ENCODE peak calls at places on chromosomes 12 and 14, in four cellular contexts. C is mucosa of gallbladder, P is left ventricle myocardium inferior, R is erythroblast. O is an unnamed sample.

GRCh38 chr14:97468220-97468619 is 671.0 kb downstream of the VRK1 start:
- DNase-seq in C (no peak), P (no peak), R (no peak), O (no peak)

GRCh38 chr14:51849095-51849494 is 11.3 kb upstream of the GNG2 start:
- DNase-seq in C (no peak), P (no peak), R (no peak), O (no peak)

GRCh38 chr12:104064842-104065441 is 611 bp downstream of the HCFC2 start:
- DNase-seq in C (no peak), P (peak), R (peak), O (peak)

GRCh38 chr12:4603946-4604345 is 41.9 kb downstream of the DYRK4 start:
- DNase-seq in C (no peak), P (no peak), R (no peak), O (no peak)

GRCh38 chr14:57480044-57480443 is 13.6 kb downstream of the CCDC198 start:
- DNase-seq in C (no peak), P (no peak), R (no peak), O (no peak)

GRCh38 chr14:71324767-71325272 is 417.6 kb downstream of the PCNX1 start:
- DNase-seq in C (peak), P (no peak), R (peak), O (no peak)

GRCh38 chr12:59808317-59808910 is 212.6 kb downstream of the SLC16A7 start:
- DNase-seq in C (peak), P (no peak), R (peak), O (no peak)

GRCh38 chr12:31228811-31229792 is 96.8 kb downstream of the SINHCAF start:
- DNase-seq in C (peak), P (peak), R (no peak), O (peak)

GRCh38 chr12:75986001-75986739 is 45.4 kb downstream of the PHLDA1 start:
- DNase-seq in C (no peak), P (no peak), R (no peak), O (no peak)

GRCh38 chr14:49972199-49972671 is 79.4 kb downstream of the ARF6 start:
- DNase-seq in C (peak), P (no peak), R (no peak), O (no peak)

GRCh38 chr12:111635524-111635923 is 36.4 kb upstream of the ATXN2 start:
- DNase-seq in C (no peak), P (no peak), R (peak), O (no peak)

GRCh38 chr14:88551936-88552565 is 2.8 kb downstream of the PTPN21 start:
- DNase-seq in C (peak), P (no peak), R (peak), O (peak)

GRCh38 chr12:89827592-89827991 is 119.0 kb upstream of the ATP2B1 start:
- DNase-seq in C (no peak), P (no peak), R (peak), O (no peak)

GRCh38 chr14:70237710-70238109 is 49.0 kb upstream of the SLC8A3 start:
- DNase-seq in C (no peak), P (no peak), R (peak), O (no peak)

GRCh38 chr12:89880695-89881350 is 172.2 kb upstream of the ATP2B1 start:
- DNase-seq in C (no peak), P (no peak), R (no peak), O (no peak)

GRCh38 chr12:111636209-111636928 is 37.3 kb upstream of the ATXN2 start:
- DNase-seq in C (peak), P (peak), R (peak), O (peak)

GRCh38 chr12:30806989-30807694 is 52.4 kb upstream of the CAPRIN2 start:
- DNase-seq in C (peak), P (no peak), R (peak), O (no peak)

GRCh38 chr14:101505216-101505970 is 55.9 kb upstream of the DIO3 start:
- DNase-seq in C (no peak), P (no peak), R (no peak), O (peak)

GRCh38 chr12:41932028-41932427 is 212.6 kb downstream of the GXYLT1 start:
- DNase-seq in C (no peak), P (no peak), R (no peak), O (no peak)

GRCh38 chr12:56257491-56258067 is 605 bp downstream of the ANKRD52 start:
- DNase-seq in C (no peak), P (no peak), R (peak), O (no peak)

GRCh38 chr14:103228076-103228806 is 105.0 kb downstream of the TNFAIP2 start:
- DNase-seq in C (no peak), P (no peak), R (no peak), O (no peak)

GRCh38 chr14:105439710-105440553 is 20.3 kb downstream of the MTA1 start:
- DNase-seq in C (no peak), P (no peak), R (no peak), O (peak)

GRCh38 chr12:113194971-113195391 is 9.5 kb downstream of the RITA1 start:
- DNase-seq in C (no peak), P (no peak), R (no peak), O (no peak)

GRCh38 chr14:32560213-32560857 is 231.2 kb downstream of the AKAP6 start:
- DNase-seq in C (peak), P (no peak), R (peak), O (peak)

GRCh38 chr12:21615441-21615840 is 10.8 kb upstream of the GYS2 start:
- DNase-seq in C (no peak), P (no peak), R (no peak), O (no peak)

GRCh38 chr14:95321201-95321600 is 1.5 kb upstream of the CLMN start:
- DNase-seq in C (no peak), P (no peak), R (no peak), O (no peak)

GRCh38 chr12:9881988-9882387 is 699 bp downstream of the KLRF2 start:
- DNase-seq in C (no peak), P (no peak), R (no peak), O (no peak)

GRCh38 chr12:101857043-101857558 is 20.3 kb upstream of the DRAM1 start:
- DNase-seq in C (no peak), P (no peak), R (peak), O (no peak)

GRCh38 chr12:122203301-122203967 is at the start of gene B3GNT4:
- DNase-seq in C (peak), P (peak), R (peak), O (peak)